ENCODE peak calls at places on chromosomes 4 and X, in nine cellular contexts. One of them, this sample, is unnamed.

GRCh38 chr4:25792200-25792791 is 70.5 kb downstream of the SEL1L3 start:
- DNase-seq in stimulated activated CD8-positive, alpha-beta memory T cell treated with anti-CD3 and anti-CD28 coated beads, Interleukin-7, amount 100 ng/mL, for 24 hours: no peak
- DNase-seq in cardiac muscle cell: peak; percentile 29
- DNase-seq in stimulated activated naive CD8-positive, alpha-beta T cell treated with anti-CD3 and anti-CD28 coated beads, Interleukin-15, Interleukin-2, amounts not matched to agents 100 U/mL and 50 U/mL, for 24 hours: peak; percentile 28
- DNase-seq in amniotic epithelial cell: no peak
- DNase-seq in HL-60: no peak
- DNase-seq in NCI-H1105: no peak
- DNase-seq in HS-5: no peak
- DNase-seq in prostate gland: no peak
- DNase-seq in this sample: peak; percentile 27

GRCh38 chrX:48966796-48967579 is 4.7 kb downstream of the KCND1 start:
- DNase-seq in stimulated activated CD8-positive, alpha-beta memory T cell treated with anti-CD3 and anti-CD28 coated beads, Interleukin-7, amount 100 ng/mL, for 24 hours: no peak
- DNase-seq in HL-60: no peak
- DNase-seq in stimulated activated naive CD8-positive, alpha-beta T cell treated with anti-CD3 and anti-CD28 coated beads, Interleukin-15, Interleukin-2, amounts not matched to agents 100 U/mL and 50 U/mL, for 24 hours: no peak
- DNase-seq in cardiac muscle cell: peak; percentile 30
- DNase-seq in amniotic epithelial cell: no peak
- DNase-seq in NCI-H1105: no peak
- DNase-seq in prostate gland: no peak
- DNase-seq in HS-5: peak; percentile 6
- DNase-seq in this sample: peak; percentile 22

GRCh38 chr4:158778712-158779111 is 9.9 kb downstream of the FNIP2 start:
- DNase-seq in stimulated activated CD8-positive, alpha-beta memory T cell treated with anti-CD3 and anti-CD28 coated beads, Interleukin-7, amount 100 ng/mL, for 24 hours: no peak
- DNase-seq in amniotic epithelial cell: peak; percentile 66
- DNase-seq in HL-60: no peak
- DNase-seq in stimulated activated naive CD8-positive, alpha-beta T cell treated with anti-CD3 and anti-CD28 coated beads, Interleukin-15, Interleukin-2, amounts not matched to agents 100 U/mL and 50 U/mL, for 24 hours: no peak
- DNase-seq in NCI-H1105: peak; percentile 28
- DNase-seq in cardiac muscle cell: no peak
- DNase-seq in HS-5: no peak
- DNase-seq in prostate gland: no peak
- DNase-seq in this sample: no peak

GRCh38 chrX:2748171-2748814 is 3.5 kb upstream of the XG start:
- DNase-seq in HS-5: no peak
- DNase-seq in stimulated activated naive CD8-positive, alpha-beta T cell treated with anti-CD3 and anti-CD28 coated beads, Interleukin-15, Interleukin-2, amounts not matched to agents 100 U/mL and 50 U/mL, for 24 hours: no peak
- DNase-seq in HL-60: no peak
- DNase-seq in amniotic epithelial cell: no peak
- DNase-seq in NCI-H1105: no peak
- DNase-seq in prostate gland: no peak
- DNase-seq in cardiac muscle cell: peak; percentile 7
- DNase-seq in stimulated activated CD8-positive, alpha-beta memory T cell treated with anti-CD3 and anti-CD28 coated beads, Interleukin-7, amount 100 ng/mL, for 24 hours: no peak
- DNase-seq in this sample: no peak

GRCh38 chr4:8274772-8275241 is 5.3 kb downstream of the HTRA3 start:
- DNase-seq in prostate gland: peak; percentile 71
- DNase-seq in NCI-H1105: no peak
- DNase-seq in HS-5: peak; percentile 63
- DNase-seq in stimulated activated naive CD8-positive, alpha-beta T cell treated with anti-CD3 and anti-CD28 coated beads, Interleukin-15, Interleukin-2, amounts not matched to agents 100 U/mL and 50 U/mL, for 24 hours: no peak
- DNase-seq in cardiac muscle cell: peak; percentile 92
- DNase-seq in HL-60: no peak
- DNase-seq in amniotic epithelial cell: peak; percentile 90
- DNase-seq in stimulated activated CD8-positive, alpha-beta memory T cell treated with anti-CD3 and anti-CD28 coated beads, Interleukin-7, amount 100 ng/mL, for 24 hours: no peak
- DNase-seq in this sample: peak; percentile 78

GRCh38 chrX:53082773-53083616 is 828 bp downstream of the TSPYL2 start:
- DNase-seq in stimulated activated naive CD8-positive, alpha-beta T cell treated with anti-CD3 and anti-CD28 coated beads, Interleukin-15, Interleukin-2, amounts not matched to agents 100 U/mL and 50 U/mL, for 24 hours: no peak
- DNase-seq in prostate gland: no peak
- DNase-seq in HS-5: no peak
- DNase-seq in amniotic epithelial cell: no peak
- DNase-seq in stimulated activated CD8-positive, alpha-beta memory T cell treated with anti-CD3 and anti-CD28 coated beads, Interleukin-7, amount 100 ng/mL, for 24 hours: no peak
- DNase-seq in NCI-H1105: no peak
- DNase-seq in HL-60: no peak
- DNase-seq in cardiac muscle cell: no peak
- DNase-seq in this sample: no peak

GRCh38 chr4:38723726-38724506 is 58.9 kb downstream of the TLR10 start:
- DNase-seq in HS-5: no peak
- DNase-seq in cardiac muscle cell: peak; percentile 52
- DNase-seq in stimulated activated naive CD8-positive, alpha-beta T cell treated with anti-CD3 and anti-CD28 coated beads, Interleukin-15, Interleukin-2, amounts not matched to agents 100 U/mL and 50 U/mL, for 24 hours: no peak
- DNase-seq in stimulated activated CD8-positive, alpha-beta memory T cell treated with anti-CD3 and anti-CD28 coated beads, Interleukin-7, amount 100 ng/mL, for 24 hours: no peak
- DNase-seq in prostate gland: no peak
- DNase-seq in amniotic epithelial cell: peak; percentile 50
- DNase-seq in HL-60: no peak
- DNase-seq in NCI-H1105: no peak
- DNase-seq in this sample: no peak

GRCh38 chrX:69503228-69503834 is 795 bp upstream of the NALF2 start:
- DNase-seq in HL-60: no peak
- DNase-seq in amniotic epithelial cell: no peak
- DNase-seq in HS-5: no peak
- DNase-seq in stimulated activated CD8-positive, alpha-beta memory T cell treated with anti-CD3 and anti-CD28 coated beads, Interleukin-7, amount 100 ng/mL, for 24 hours: no peak
- DNase-seq in prostate gland: peak; percentile 28
- DNase-seq in stimulated activated naive CD8-positive, alpha-beta T cell treated with anti-CD3 and anti-CD28 coated beads, Interleukin-15, Interleukin-2, amounts not matched to agents 100 U/mL and 50 U/mL, for 24 hours: no peak
- DNase-seq in NCI-H1105: peak; percentile 54
- DNase-seq in cardiac muscle cell: peak; percentile 54
- DNase-seq in this sample: peak; percentile 79

GRCh38 chr4:138864961-138865720 is 150.4 kb upstream of the NOCT start:
- DNase-seq in amniotic epithelial cell: peak; percentile 19
- DNase-seq in stimulated activated naive CD8-positive, alpha-beta T cell treated with anti-CD3 and anti-CD28 coated beads, Interleukin-15, Interleukin-2, amounts not matched to agents 100 U/mL and 50 U/mL, for 24 hours: no peak
- DNase-seq in HL-60: no peak
- DNase-seq in NCI-H1105: no peak
- DNase-seq in prostate gland: peak; percentile 16
- DNase-seq in stimulated activated CD8-positive, alpha-beta memory T cell treated with anti-CD3 and anti-CD28 coated beads, Interleukin-7, amount 100 ng/mL, for 24 hours: no peak
- DNase-seq in HS-5: no peak
- DNase-seq in cardiac muscle cell: no peak
- DNase-seq in this sample: peak; percentile 23

GRCh38 chrX:140510306-140510676 is 5.4 kb upstream of the SOX3 start:
- DNase-seq in stimulated activated naive CD8-positive, alpha-beta T cell treated with anti-CD3 and anti-CD28 coated beads, Interleukin-15, Interleukin-2, amounts not matched to agents 100 U/mL and 50 U/mL, for 24 hours: no peak
- DNase-seq in prostate gland: no peak
- DNase-seq in HL-60: no peak
- DNase-seq in HS-5: no peak
- DNase-seq in stimulated activated CD8-positive, alpha-beta memory T cell treated with anti-CD3 and anti-CD28 coated beads, Interleukin-7, amount 100 ng/mL, for 24 hours: no peak
- DNase-seq in cardiac muscle cell: no peak
- DNase-seq in amniotic epithelial cell: no peak
- DNase-seq in NCI-H1105: no peak
- DNase-seq in this sample: no peak

GRCh38 chr4:76984788-76985211 is 35.2 kb downstream of the SEPTIN11 start:
- DNase-seq in NCI-H1105: no peak
- DNase-seq in HS-5: peak; percentile 95
- DNase-seq in HL-60: no peak
- DNase-seq in cardiac muscle cell: peak; percentile 99
- DNase-seq in stimulated activated CD8-positive, alpha-beta memory T cell treated with anti-CD3 and anti-CD28 coated beads, Interleukin-7, amount 100 ng/mL, for 24 hours: no peak
- DNase-seq in prostate gland: no peak
- DNase-seq in amniotic epithelial cell: peak; percentile 97
- DNase-seq in stimulated activated naive CD8-positive, alpha-beta T cell treated with anti-CD3 and anti-CD28 coated beads, Interleukin-15, Interleukin-2, amounts not matched to agents 100 U/mL and 50 U/mL, for 24 hours: no peak
- DNase-seq in this sample: peak; percentile 75

GRCh38 chr4:55635760-55636621 is at the start of gene NMU:
- DNase-seq in stimulated activated CD8-positive, alpha-beta memory T cell treated with anti-CD3 and anti-CD28 coated beads, Interleukin-7, amount 100 ng/mL, for 24 hours: no peak
- DNase-seq in stimulated activated naive CD8-positive, alpha-beta T cell treated with anti-CD3 and anti-CD28 coated beads, Interleukin-15, Interleukin-2, amounts not matched to agents 100 U/mL and 50 U/mL, for 24 hours: peak; percentile 51
- DNase-seq in HS-5: no peak
- DNase-seq in HL-60: no peak
- DNase-seq in prostate gland: peak; percentile 8
- DNase-seq in NCI-H1105: peak; percentile 38
- DNase-seq in cardiac muscle cell: peak; percentile 8
- DNase-seq in amniotic epithelial cell: no peak
- DNase-seq in this sample: peak; percentile 74

GRCh38 chr4:10033191-10033881 is 12.0 kb upstream of the SLC2A9 start:
- DNase-seq in cardiac muscle cell: peak; percentile 74
- DNase-seq in stimulated activated naive CD8-positive, alpha-beta T cell treated with anti-CD3 and anti-CD28 coated beads, Interleukin-15, Interleukin-2, amounts not matched to agents 100 U/mL and 50 U/mL, for 24 hours: no peak
- DNase-seq in prostate gland: no peak
- DNase-seq in amniotic epithelial cell: peak; percentile 74
- DNase-seq in HS-5: peak; percentile 39
- DNase-seq in stimulated activated CD8-positive, alpha-beta memory T cell treated with anti-CD3 and anti-CD28 coated beads, Interleukin-7, amount 100 ng/mL, for 24 hours: no peak
- DNase-seq in HL-60: no peak
- DNase-seq in NCI-H1105: no peak
- DNase-seq in this sample: no peak

GRCh38 chr4:139243448-139244365 is 36.3 kb downstream of the MGARP start:
- DNase-seq in stimulated activated naive CD8-positive, alpha-beta T cell treated with anti-CD3 and anti-CD28 coated beads, Interleukin-15, Interleukin-2, amounts not matched to agents 100 U/mL and 50 U/mL, for 24 hours: no peak
- DNase-seq in cardiac muscle cell: peak; percentile 92
- DNase-seq in amniotic epithelial cell: peak; percentile 92
- DNase-seq in stimulated activated CD8-positive, alpha-beta memory T cell treated with anti-CD3 and anti-CD28 coated beads, Interleukin-7, amount 100 ng/mL, for 24 hours: no peak
- DNase-seq in HS-5: peak; percentile 94
- DNase-seq in prostate gland: peak; percentile 36
- DNase-seq in NCI-H1105: no peak
- DNase-seq in HL-60: no peak
- DNase-seq in this sample: peak; percentile 5

GRCh38 chr4:122798101-122798500 is 28.5 kb upstream of the FGF2 start:
- DNase-seq in stimulated activated naive CD8-positive, alpha-beta T cell treated with anti-CD3 and anti-CD28 coated beads, Interleukin-15, Interleukin-2, amounts not matched to agents 100 U/mL and 50 U/mL, for 24 hours: no peak
- DNase-seq in prostate gland: peak; percentile 57
- DNase-seq in NCI-H1105: peak; percentile 35
- DNase-seq in HL-60: no peak
- DNase-seq in stimulated activated CD8-positive, alpha-beta memory T cell treated with anti-CD3 and anti-CD28 coated beads, Interleukin-7, amount 100 ng/mL, for 24 hours: no peak
- DNase-seq in HS-5: peak; percentile 83
- DNase-seq in amniotic epithelial cell: peak; percentile 88
- DNase-seq in cardiac muscle cell: peak; percentile 92
- DNase-seq in this sample: peak; percentile 36

GRCh38 chr4:167233523-167234387 is 539 bp downstream of the SPOCK3 start:
- DNase-seq in stimulated activated naive CD8-positive, alpha-beta T cell treated with anti-CD3 and anti-CD28 coated beads, Interleukin-15, Interleukin-2, amounts not matched to agents 100 U/mL and 50 U/mL, for 24 hours: peak; percentile 15
- DNase-seq in prostate gland: no peak
- DNase-seq in cardiac muscle cell: peak; percentile 8
- DNase-seq in HL-60: no peak
- DNase-seq in NCI-H1105: no peak
- DNase-seq in HS-5: no peak
- DNase-seq in stimulated activated CD8-positive, alpha-beta memory T cell treated with anti-CD3 and anti-CD28 coated beads, Interleukin-7, amount 100 ng/mL, for 24 hours: no peak
- DNase-seq in amniotic epithelial cell: no peak
- DNase-seq in this sample: no peak

GRCh38 chr4:18756661-18757060 is 735.1 kb upstream of the LCORL start:
- DNase-seq in cardiac muscle cell: no peak
- DNase-seq in stimulated activated naive CD8-positive, alpha-beta T cell treated with anti-CD3 and anti-CD28 coated beads, Interleukin-15, Interleukin-2, amounts not matched to agents 100 U/mL and 50 U/mL, for 24 hours: no peak
- DNase-seq in stimulated activated CD8-positive, alpha-beta memory T cell treated with anti-CD3 and anti-CD28 coated beads, Interleukin-7, amount 100 ng/mL, for 24 hours: no peak
- DNase-seq in HL-60: no peak
- DNase-seq in prostate gland: no peak
- DNase-seq in HS-5: no peak
- DNase-seq in NCI-H1105: no peak
- DNase-seq in amniotic epithelial cell: no peak
- DNase-seq in this sample: no peak

GRCh38 chr4:70915048-70915815 is 13.1 kb downstream of the MOB1B start:
- DNase-seq in cardiac muscle cell: peak; percentile 19
- DNase-seq in HS-5: no peak
- DNase-seq in amniotic epithelial cell: no peak
- DNase-seq in NCI-H1105: no peak
- DNase-seq in stimulated activated CD8-positive, alpha-beta memory T cell treated with anti-CD3 and anti-CD28 coated beads, Interleukin-7, amount 100 ng/mL, for 24 hours: no peak
- DNase-seq in stimulated activated naive CD8-positive, alpha-beta T cell treated with anti-CD3 and anti-CD28 coated beads, Interleukin-15, Interleukin-2, amounts not matched to agents 100 U/mL and 50 U/mL, for 24 hours: no peak
- DNase-seq in HL-60: no peak
- DNase-seq in prostate gland: no peak
- DNase-seq in this sample: no peak

GRCh38 chr4:83677656-83678055 is 141.7 kb downstream of the GPAT3 start:
- DNase-seq in stimulated activated CD8-positive, alpha-beta memory T cell treated with anti-CD3 and anti-CD28 coated beads, Interleukin-7, amount 100 ng/mL, for 24 hours: no peak
- DNase-seq in amniotic epithelial cell: peak; percentile 14
- DNase-seq in stimulated activated naive CD8-positive, alpha-beta T cell treated with anti-CD3 and anti-CD28 coated beads, Interleukin-15, Interleukin-2, amounts not matched to agents 100 U/mL and 50 U/mL, for 24 hours: no peak
- DNase-seq in prostate gland: no peak
- DNase-seq in cardiac muscle cell: no peak
- DNase-seq in HL-60: no peak
- DNase-seq in NCI-H1105: no peak
- DNase-seq in HS-5: no peak
- DNase-seq in this sample: no peak

GRCh38 chr4:42519803-42520417 is 122.6 kb downstream of the SHISA3 start:
- DNase-seq in amniotic epithelial cell: peak; percentile 28
- DNase-seq in stimulated activated CD8-positive, alpha-beta memory T cell treated with anti-CD3 and anti-CD28 coated beads, Interleukin-7, amount 100 ng/mL, for 24 hours: peak; percentile 21
- DNase-seq in cardiac muscle cell: peak; percentile 72
- DNase-seq in HL-60: peak; percentile 0
- DNase-seq in prostate gland: peak; percentile 43
- DNase-seq in HS-5: peak; percentile 16
- DNase-seq in stimulated activated naive CD8-positive, alpha-beta T cell treated with anti-CD3 and anti-CD28 coated beads, Interleukin-15, Interleukin-2, amounts not matched to agents 100 U/mL and 50 U/mL, for 24 hours: peak; percentile 55
- DNase-seq in NCI-H1105: no peak
- DNase-seq in this sample: peak; percentile 39

GRCh38 chrX:135985123-135985973 is at the start of gene SLC9A6:
- DNase-seq in amniotic epithelial cell: peak; percentile 31
- DNase-seq in prostate gland: peak; percentile 56
- DNase-seq in HL-60: no peak
- DNase-seq in NCI-H1105: peak; percentile 69
- DNase-seq in stimulated activated naive CD8-positive, alpha-beta T cell treated with anti-CD3 and anti-CD28 coated beads, Interleukin-15, Interleukin-2, amounts not matched to agents 100 U/mL and 50 U/mL, for 24 hours: peak; percentile 74
- DNase-seq in stimulated activated CD8-positive, alpha-beta memory T cell treated with anti-CD3 and anti-CD28 coated beads, Interleukin-7, amount 100 ng/mL, for 24 hours: peak; percentile 33
- DNase-seq in cardiac muscle cell: peak; percentile 57
- DNase-seq in HS-5: no peak
- DNase-seq in this sample: peak; percentile 76

GRCh38 chr4:84531689-84532088 is 32.6 kb upstream of the NKX6-1 start:
- DNase-seq in NCI-H1105: no peak
- DNase-seq in stimulated activated naive CD8-positive, alpha-beta T cell treated with anti-CD3 and anti-CD28 coated beads, Interleukin-15, Interleukin-2, amounts not matched to agents 100 U/mL and 50 U/mL, for 24 hours: no peak
- DNase-seq in HS-5: no peak
- DNase-seq in prostate gland: no peak
- DNase-seq in stimulated activated CD8-positive, alpha-beta memory T cell treated with anti-CD3 and anti-CD28 coated beads, Interleukin-7, amount 100 ng/mL, for 24 hours: no peak
- DNase-seq in amniotic epithelial cell: no peak
- DNase-seq in cardiac muscle cell: no peak
- DNase-seq in HL-60: no peak
- DNase-seq in this sample: no peak

GRCh38 chr4:683982-684571 is 4.9 kb downstream of the SLC49A3 start:
- DNase-seq in HS-5: no peak
- DNase-seq in NCI-H1105: no peak
- DNase-seq in amniotic epithelial cell: peak; percentile 65
- DNase-seq in stimulated activated CD8-positive, alpha-beta memory T cell treated with anti-CD3 and anti-CD28 coated beads, Interleukin-7, amount 100 ng/mL, for 24 hours: no peak
- DNase-seq in cardiac muscle cell: peak; percentile 80
- DNase-seq in stimulated activated naive CD8-positive, alpha-beta T cell treated with anti-CD3 and anti-CD28 coated beads, Interleukin-15, Interleukin-2, amounts not matched to agents 100 U/mL and 50 U/mL, for 24 hours: peak; percentile 60
- DNase-seq in HL-60: no peak
- DNase-seq in prostate gland: peak; percentile 62
- DNase-seq in this sample: peak; percentile 84

GRCh38 chr4:184811484-184812180 is 14.1 kb downstream of the ACSL1 start:
- DNase-seq in HS-5: no peak
- DNase-seq in stimulated activated naive CD8-positive, alpha-beta T cell treated with anti-CD3 and anti-CD28 coated beads, Interleukin-15, Interleukin-2, amounts not matched to agents 100 U/mL and 50 U/mL, for 24 hours: no peak
- DNase-seq in HL-60: peak; percentile 76
- DNase-seq in cardiac muscle cell: peak; percentile 68
- DNase-seq in amniotic epithelial cell: peak; percentile 89
- DNase-seq in NCI-H1105: no peak
- DNase-seq in stimulated activated CD8-positive, alpha-beta memory T cell treated with anti-CD3 and anti-CD28 coated beads, Interleukin-7, amount 100 ng/mL, for 24 hours: no peak
- DNase-seq in prostate gland: no peak
- DNase-seq in this sample: no peak

GRCh38 chr4:181611033-181611711 is 632.0 kb upstream of the TENM3 start:
- DNase-seq in prostate gland: no peak
- DNase-seq in HL-60: no peak
- DNase-seq in stimulated activated CD8-positive, alpha-beta memory T cell treated with anti-CD3 and anti-CD28 coated beads, Interleukin-7, amount 100 ng/mL, for 24 hours: no peak
- DNase-seq in amniotic epithelial cell: peak; percentile 61
- DNase-seq in HS-5: no peak
- DNase-seq in stimulated activated naive CD8-positive, alpha-beta T cell treated with anti-CD3 and anti-CD28 coated beads, Interleukin-15, Interleukin-2, amounts not matched to agents 100 U/mL and 50 U/mL, for 24 hours: no peak
- DNase-seq in NCI-H1105: no peak
- DNase-seq in cardiac muscle cell: no peak
- DNase-seq in this sample: no peak

GRCh38 chr4:153514001-153514526 is 47.9 kb downstream of the TMEM131L start:
- DNase-seq in HL-60: no peak
- DNase-seq in stimulated activated naive CD8-positive, alpha-beta T cell treated with anti-CD3 and anti-CD28 coated beads, Interleukin-15, Interleukin-2, amounts not matched to agents 100 U/mL and 50 U/mL, for 24 hours: no peak
- DNase-seq in cardiac muscle cell: peak; percentile 53
- DNase-seq in HS-5: peak; percentile 58
- DNase-seq in prostate gland: no peak
- DNase-seq in NCI-H1105: no peak
- DNase-seq in amniotic epithelial cell: peak; percentile 64
- DNase-seq in stimulated activated CD8-positive, alpha-beta memory T cell treated with anti-CD3 and anti-CD28 coated beads, Interleukin-7, amount 100 ng/mL, for 24 hours: no peak
- DNase-seq in this sample: no peak

GRCh38 chrX:134542485-134542884 is 82.5 kb downstream of the HPRT1 start:
- DNase-seq in HL-60: no peak
- DNase-seq in NCI-H1105: peak; percentile 13
- DNase-seq in HS-5: no peak
- DNase-seq in stimulated activated naive CD8-positive, alpha-beta T cell treated with anti-CD3 and anti-CD28 coated beads, Interleukin-15, Interleukin-2, amounts not matched to agents 100 U/mL and 50 U/mL, for 24 hours: no peak
- DNase-seq in prostate gland: no peak
- DNase-seq in amniotic epithelial cell: peak; percentile 80
- DNase-seq in stimulated activated CD8-positive, alpha-beta memory T cell treated with anti-CD3 and anti-CD28 coated beads, Interleukin-7, amount 100 ng/mL, for 24 hours: no peak
- DNase-seq in cardiac muscle cell: peak; percentile 88
- DNase-seq in this sample: peak; percentile 59

GRCh38 chr4:38140643-38141203 is 180.5 kb downstream of the PTTG2 start:
- DNase-seq in prostate gland: no peak
- DNase-seq in cardiac muscle cell: no peak
- DNase-seq in stimulated activated CD8-positive, alpha-beta memory T cell treated with anti-CD3 and anti-CD28 coated beads, Interleukin-7, amount 100 ng/mL, for 24 hours: no peak
- DNase-seq in stimulated activated naive CD8-positive, alpha-beta T cell treated with anti-CD3 and anti-CD28 coated beads, Interleukin-15, Interleukin-2, amounts not matched to agents 100 U/mL and 50 U/mL, for 24 hours: no peak
- DNase-seq in amniotic epithelial cell: no peak
- DNase-seq in NCI-H1105: no peak
- DNase-seq in HL-60: no peak
- DNase-seq in HS-5: no peak
- DNase-seq in this sample: no peak

GRCh38 chrX:113510586-113510985 is 670.0 kb upstream of the AMOT start:
- DNase-seq in stimulated activated naive CD8-positive, alpha-beta T cell treated with anti-CD3 and anti-CD28 coated beads, Interleukin-15, Interleukin-2, amounts not matched to agents 100 U/mL and 50 U/mL, for 24 hours: no peak
- DNase-seq in cardiac muscle cell: peak; percentile 9
- DNase-seq in stimulated activated CD8-positive, alpha-beta memory T cell treated with anti-CD3 and anti-CD28 coated beads, Interleukin-7, amount 100 ng/mL, for 24 hours: no peak
- DNase-seq in prostate gland: no peak
- DNase-seq in NCI-H1105: no peak
- DNase-seq in HS-5: no peak
- DNase-seq in HL-60: no peak
- DNase-seq in amniotic epithelial cell: no peak
- DNase-seq in this sample: no peak

GRCh38 chr4:78561677-78562076 is 10.1 kb downstream of the ANXA3 start:
- DNase-seq in NCI-H1105: no peak
- DNase-seq in HL-60: no peak
- DNase-seq in HS-5: no peak
- DNase-seq in stimulated activated CD8-positive, alpha-beta memory T cell treated with anti-CD3 and anti-CD28 coated beads, Interleukin-7, amount 100 ng/mL, for 24 hours: no peak
- DNase-seq in stimulated activated naive CD8-positive, alpha-beta T cell treated with anti-CD3 and anti-CD28 coated beads, Interleukin-15, Interleukin-2, amounts not matched to agents 100 U/mL and 50 U/mL, for 24 hours: no peak
- DNase-seq in prostate gland: peak; percentile 65
- DNase-seq in cardiac muscle cell: peak; percentile 54
- DNase-seq in amniotic epithelial cell: no peak
- DNase-seq in this sample: no peak

GRCh38 chr4:102196221-102196620 is 149.1 kb downstream of the SLC39A8 start:
- DNase-seq in stimulated activated CD8-positive, alpha-beta memory T cell treated with anti-CD3 and anti-CD28 coated beads, Interleukin-7, amount 100 ng/mL, for 24 hours: no peak
- DNase-seq in prostate gland: no peak
- DNase-seq in amniotic epithelial cell: peak; percentile 56
- DNase-seq in stimulated activated naive CD8-positive, alpha-beta T cell treated with anti-CD3 and anti-CD28 coated beads, Interleukin-15, Interleukin-2, amounts not matched to agents 100 U/mL and 50 U/mL, for 24 hours: no peak
- DNase-seq in HS-5: peak; percentile 16
- DNase-seq in cardiac muscle cell: peak; percentile 9
- DNase-seq in HL-60: no peak
- DNase-seq in NCI-H1105: no peak
- DNase-seq in this sample: no peak